ENCODE peak calls at places on chromosomes 3 and 15, in four cellular contexts. R is GM12878, Z is HepG2, L is K562. F is an unnamed sample.
A peak's percentile ranks its signal among the peaks of the same experiment; 100 is the strongest.

GRCh38 chr15:50183112-50183794 is 1.3 kb downstream of the SLC27A2 start:
- DNase-seq in R (no peak), Z (no peak), L (peak; percentile 62), F (no peak)

GRCh38 chr3:18018491-18019177 is 276.2 kb upstream of the TBC1D5 start:
- DNase-seq in L (no peak), R (no peak), Z (no peak), F (no peak)

GRCh38 chr3:143236226-143236964 is 116.8 kb downstream of the CHST2 start:
- DNase-seq in L (no peak), R (peak; percentile 49), Z (no peak), F (no peak)

GRCh38 chr3:160184655-160185054 is 40.6 kb upstream of the C3orf80 start:
- DNase-seq in Z (no peak), R (no peak), L (no peak), F (no peak)

GRCh38 chr3:851098-851790 is 241.6 kb upstream of the CNTN6 start:
- DNase-seq in R (no peak), L (no peak), Z (no peak), F (no peak)

GRCh38 chr15:58678683-58679082 is 70.8 kb downstream of the ADAM10 start:
- DNase-seq in Z (no peak), L (peak; percentile 19), R (no peak), F (no peak)

GRCh38 chr3:129783470-129783869 is 110.0 kb downstream of the TMCC1 start:
- DNase-seq in L (no peak), Z (no peak), R (no peak), F (no peak)

GRCh38 chr15:62363913-62364312 is 198.8 kb upstream of the C2CD4B start:
- DNase-seq in Z (no peak), R (no peak), L (no peak), F (no peak)

GRCh38 chr3:8301977-8302589 is 199.5 kb upstream of the LMCD1 start:
- DNase-seq in Z (peak; percentile 31), L (peak; percentile 24), R (no peak), F (peak; percentile 27)

GRCh38 chr15:72197460-72198409 is at the start of gene GRAMD2A:
- DNase-seq in R (no peak), L (no peak), Z (no peak), F (no peak)

GRCh38 chr15:66096711-66097058 is 156.9 kb downstream of the MEGF11 start:
- DNase-seq in Z (no peak), L (no peak), R (no peak), F (no peak)

GRCh38 chr3:130839815-130840214 is 54.1 kb upstream of the ATP2C1 start:
- DNase-seq in Z (no peak), L (no peak), R (no peak), F (no peak)

GRCh38 chr15:67127925-67128324 is 62.5 kb downstream of the SMAD3 start:
- DNase-seq in Z (no peak), R (no peak), L (no peak), F (no peak)

GRCh38 chr15:38072507-38073277 is 138.3 kb downstream of the TMCO5A start:
- DNase-seq in Z (peak; percentile 75), R (no peak), L (peak; percentile 31), F (peak; percentile 27)

GRCh38 chr3:66463734-66464511 is 36.9 kb downstream of the LRIG1 start:
- DNase-seq in Z (no peak), R (no peak), L (no peak), F (no peak)

GRCh38 chr15:74531144-74531811 is 9.7 kb upstream of the ARID3B start:
- DNase-seq in L (no peak), R (no peak), Z (peak; percentile 71), F (no peak)

GRCh38 chr3:56998081-56998529 is 62.4 kb upstream of the SPATA12 start:
- DNase-seq in Z (no peak), R (no peak), L (no peak), F (no peak)

GRCh38 chr3:166472015-166472414 is 634.8 kb upstream of the BCHE start:
- DNase-seq in Z (no peak), R (no peak), L (no peak), F (no peak)

GRCh38 chr3:195867631-195868335 is 40.6 kb downstream of the TNK2 start:
- DNase-seq in L (no peak), Z (no peak), R (no peak), F (no peak)

GRCh38 chr3:123281929-123282328 is 80.2 kb downstream of the SEC22A start:
- DNase-seq in L (no peak), Z (no peak), R (no peak), F (peak; percentile 1)

GRCh38 chr3:197580253-197580691 is 24.5 kb upstream of the BDH1 start:
- DNase-seq in R (no peak), L (no peak), Z (no peak), F (no peak)

GRCh38 chr15:59993041-59993750 is 10.9 kb upstream of the FOXB1 start:
- DNase-seq in Z (no peak), L (no peak), R (no peak), F (no peak)

GRCh38 chr3:27535809-27536392 is 51.7 kb upstream of the SLC4A7 start:
- DNase-seq in L (no peak), R (no peak), Z (no peak), F (no peak)

GRCh38 chr3:64178419-64178818 is 46.8 kb downstream of the PRICKLE2 start:
- DNase-seq in Z (no peak), L (no peak), R (no peak), F (no peak)

GRCh38 chr15:93049233-93049632 is 39.8 kb downstream of the RGMA start:
- DNase-seq in Z (no peak), L (no peak), R (no peak), F (no peak)

GRCh38 chr3:170469151-170470062 is 50.7 kb downstream of the CLDN11 start:
- DNase-seq in L (no peak), Z (no peak), R (no peak), F (no peak)

GRCh38 chr3:18740631-18741583 is 315.8 kb upstream of the SATB1 start:
- DNase-seq in R (peak; percentile 61), L (no peak), Z (no peak), F (no peak)

GRCh38 chr15:68271854-68272471 is 5.6 kb upstream of the FEM1B start:
- DNase-seq in Z (peak; percentile 63), R (no peak), L (no peak), F (peak; percentile 22)

GRCh38 chr3:117898722-117899121 is 1135.9 kb downstream of the IGSF11 start:
- DNase-seq in L (peak; percentile 1), R (no peak), Z (peak; percentile 14), F (peak; percentile 24)

GRCh38 chr15:101103589-101103988 is 148.3 kb downstream of the CHSY1 start:
- DNase-seq in L (no peak), R (no peak), Z (no peak), F (no peak)

GRCh38 chr3:171650193-171650592 is 160.1 kb downstream of the PLD1 start:
- DNase-seq in L (no peak), R (no peak), Z (no peak), F (no peak)

GRCh38 chr3:87088984-87089841 is 98.3 kb upstream of the VGLL3 start:
- DNase-seq in R (no peak), L (peak; percentile 9), Z (no peak), F (no peak)

GRCh38 chr3:27072943-27073725 is 296.0 kb downstream of the NEK10 start:
- DNase-seq in Z (no peak), L (no peak), R (no peak), F (no peak)

GRCh38 chr3:181461381-181461780 is 250.3 kb upstream of the SOX2 start:
- DNase-seq in R (no peak), Z (no peak), L (no peak), F (no peak)

GRCh38 chr3:181457756-181458155 is 254.0 kb upstream of the SOX2 start:
- DNase-seq in Z (no peak), L (no peak), R (no peak), F (no peak)

GRCh38 chr3:181457190-181457589 is 254.5 kb upstream of the SOX2 start:
- DNase-seq in R (no peak), Z (no peak), L (no peak), F (no peak)

GRCh38 chr3:181459516-181459915 is 252.2 kb upstream of the SOX2 start:
- DNase-seq in Z (no peak), L (no peak), R (no peak), F (no peak)

GRCh38 chr3:181458857-181459256 is 252.9 kb upstream of the SOX2 start:
- DNase-seq in Z (no peak), R (no peak), L (no peak), F (no peak)
- TF ChIP-seq SP1 in Z (no peak), R (no peak), L (no peak), F (no peak)

GRCh38 chr3:23735062-23735461 is 70.7 kb upstream of the UBE2E1 start:
- DNase-seq in R (no peak), Z (no peak), L (no peak), F (no peak)
- TF ChIP-seq BHLHE40 in R (no peak), Z (no peak), L (no peak), F (no peak)

GRCh38 chr3:191246628-191247027 is 47.6 kb downstream of the OSTN start:
- DNase-seq in L (no peak), Z (no peak), R (no peak), F (no peak)
- TF ChIP-seq SP1 in L (no peak), Z (no peak), R (no peak), F (no peak)

DNA sequence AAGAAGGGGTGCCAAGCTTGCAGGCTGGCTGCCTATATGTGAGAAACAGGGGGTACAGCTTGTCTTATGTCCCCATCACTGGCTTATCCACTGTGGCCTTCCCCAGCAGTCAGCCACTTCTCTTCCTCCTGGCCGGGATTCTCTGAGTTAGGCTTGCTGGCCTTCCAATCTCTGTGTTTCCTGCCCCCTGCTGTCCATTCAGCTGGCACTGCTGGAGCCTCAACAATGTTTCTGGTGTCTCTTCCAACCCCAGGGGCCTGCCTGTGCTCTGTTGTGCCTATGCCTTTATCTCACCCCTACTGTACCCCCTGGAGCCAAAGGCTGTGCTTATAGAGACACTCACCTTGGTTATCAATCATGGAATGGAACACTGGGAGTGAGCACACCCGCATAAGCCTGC is 36.5 kb downstream of the ANAPC13 start:
- DNase-seq in R (no peak), Z (peak; percentile 56), L (peak; percentile 12), F (peak; percentile 28)
- TF ChIP-seq BHLHE40 in R (no peak), Z (no peak), L (no peak), F (no peak)

GRCh38 chr3:45909542-45909941 is 23.2 kb downstream of the CCR9 start:
- DNase-seq in Z (no peak), L (no peak), R (no peak), F (no peak)
- TF ChIP-seq SP1 in Z (no peak), L (no peak), R (no peak), F (no peak)

F was measured in HEK293T.